ENCODE peak calls at places on chromosomes 11 and 22, in nine cellular contexts. W is uterus; O is CD4-positive, CD25-positive, alpha-beta regulatory T cell; E is transverse colon; S is sigmoid colon; U is right lobe of liver; B is iPS DF 6.9; Q is naive thymus-derived CD4-positive, alpha-beta T cell; H is PC-9. D is an unnamed sample. For H3K9me3, the result is how much of the 10 kb centered on the place peaks cover.

GRCh38 chr22:30947821-30948454 is 20.6 kb downstream of the MORC2 start:
- DNase-seq in U (no peak), O (peak), S (no peak), W (no peak), Q (peak), H (no peak), E (no peak), B (no peak), D (no peak)

GRCh38 chr22:43883012-43883661 is 8.7 kb downstream of the PNPLA5 start:
- DNase-seq in O (peak), W (no peak), Q (peak), E (peak), U (no peak), H (peak), B (peak), S (peak), D (no peak)

GRCh38 chr22:47195156-47195675 is 432.8 kb downstream of the TBC1D22A start:
- DNase-seq in W (no peak), B (no peak), Q (no peak), U (no peak), O (no peak), E (no peak), H (no peak), S (peak), D (peak)

GRCh38 chr11:120394119-120394518 is 57.9 kb downstream of the ARHGEF12 start:
- DNase-seq in S (no peak), Q (no peak), U (no peak), B (no peak), E (no peak), O (no peak), W (no peak), H (no peak), D (no peak)

GRCh38 chr22:42683599-42684283 is 34.5 kb upstream of the CYB5R3 start:
- DNase-seq in B (no peak), U (no peak), Q (no peak), H (no peak), W (peak), E (peak), S (peak), O (no peak), D (no peak)

GRCh38 chr11:13462311-13462927 is 603 bp downstream of the BTBD10 start:
- DNase-seq in O (no peak), W (no peak), U (peak), S (peak), E (peak), Q (peak), B (no peak), H (peak), D (no peak)

GRCh38 chr22:40560551-40560950 is 76.0 kb downstream of the MRTFA start:
- DNase-seq in H (no peak), U (no peak), O (no peak), B (no peak), S (no peak), Q (no peak), E (no peak), W (no peak), D (no peak)

GRCh38 chr11:93846411-93846810 is 4.0 kb downstream of the VSTM5 start:
- DNase-seq in Q (no peak), U (no peak), B (no peak), S (no peak), O (no peak), E (no peak), H (no peak), W (no peak), D (no peak)

GRCh38 chr11:61603667-61604066 is 22.8 kb upstream of the SYT7 start:
- DNase-seq in O (no peak), E (no peak), Q (no peak), U (no peak), H (no peak), S (no peak), W (no peak), B (no peak), D (no peak)

GRCh38 chr11:12888525-12889158 is 120.5 kb upstream of the RASSF10 start:
- DNase-seq in B (peak), U (peak), E (peak), O (peak), Q (peak), H (peak), S (peak), W (peak), D (peak)

GRCh38 chr11:8206251-8207079 is 37.6 kb upstream of the RIC3 start:
- DNase-seq in B (no peak), U (no peak), E (no peak), O (no peak), S (no peak), W (no peak), H (no peak), Q (no peak), D (no peak)

GRCh38 chr22:45692549-45692948 is 20.9 kb downstream of the ATXN10 start:
- DNase-seq in E (no peak), S (no peak), O (no peak), Q (no peak), H (peak), W (no peak), U (no peak), B (no peak), D (no peak)

GRCh38 chr11:97938789-97939188 is 1082.0 kb upstream of the CNTN5 start:
- DNase-seq in S (no peak), B (no peak), H (no peak), E (no peak), Q (no peak), U (no peak), W (no peak), O (no peak), D (no peak)

GRCh38 chr22:36286096-36286957 is 33.4 kb downstream of the APOL1 start:
- DNase-seq in E (peak), W (peak), B (peak), Q (peak), U (peak), O (peak), H (peak), S (peak), D (peak)

GRCh38 chr11:125935056-125935455 is 10.8 kb upstream of the VSIG10L2 start:
- DNase-seq in E (no peak), W (no peak), H (no peak), Q (no peak), O (no peak), S (no peak), B (no peak), U (no peak), D (no peak)

GRCh38 chr11:1233351-1234053 is 10.6 kb downstream of the MUC5B start:
- DNase-seq in H (no peak), U (peak), E (peak), Q (no peak), W (no peak), S (peak), O (no peak), B (no peak), D (no peak)

GRCh38 chr11:35373284-35373933 is 45.9 kb downstream of the SLC1A2 start:
- DNase-seq in S (no peak), U (no peak), H (no peak), E (peak), Q (no peak), W (no peak), O (no peak), B (no peak), D (no peak)

GRCh38 chr22:43331698-43332097 is 11.5 kb downstream of the SCUBE1 start:
- DNase-seq in S (no peak), U (no peak), O (no peak), B (no peak), W (no peak), E (no peak), Q (no peak), H (no peak), D (no peak)

GRCh38 chr22:20175597-20175900 is 24.7 kb upstream of the CCDC188 start:
- DNase-seq in H (no peak), Q (no peak), O (no peak), U (no peak), E (no peak), B (no peak), S (no peak), W (no peak), D (no peak)

GRCh38 chr11:27701262-27702105 is 1.2 kb upstream of the BDNF start:
- DNase-seq in O (no peak), H (no peak), S (no peak), Q (no peak), E (peak), W (no peak), U (no peak), B (no peak), D (peak)

GRCh38 chr22:42931421-42932196 is 74.5 kb upstream of the ARFGAP3 start:
- DNase-seq in W (no peak), O (no peak), Q (no peak), H (no peak), B (no peak), U (no peak), E (no peak), S (no peak), D (no peak)

GRCh38 chr11:100808904-100809491 is 121.9 kb downstream of the ARHGAP42 start:
- DNase-seq in B (no peak), E (no peak), S (no peak), Q (no peak), W (no peak), O (no peak), H (no peak), U (no peak), D (no peak)

GRCh38 chr11:114738954-114739353 is 60.6 kb downstream of the NXPE2 start:
- DNase-seq in H (no peak), U (no peak), W (no peak), S (no peak), O (peak), E (peak), Q (no peak), B (peak), D (no peak)

GRCh38 chr11:20474951-20475517 is 87.5 kb downstream of the PRMT3 start:
- DNase-seq in U (no peak), B (no peak), O (no peak), E (no peak), Q (no peak), W (no peak), S (no peak), H (no peak), D (no peak)

GRCh38 chr11:19367051-19367709 is 126.4 kb upstream of the E2F8 start:
- DNase-seq in H (no peak), E (no peak), B (no peak), O (no peak), S (no peak), Q (no peak), U (no peak), W (no peak), D (peak)

GRCh38 chr22:39547587-39547947 is 15.0 kb upstream of the RPS19BP1 start:
- DNase-seq in H (no peak), E (no peak), S (no peak), W (no peak), Q (no peak), U (no peak), O (no peak), B (no peak), D (no peak)

GRCh38 chr11:119290894-119291497 is 25.9 kb downstream of the MCAM start:
- DNase-seq in S (no peak), W (no peak), O (no peak), U (no peak), H (no peak), E (no peak), B (no peak), Q (no peak), D (no peak)

GRCh38 chr11:38718049-38718448 is 2120.0 kb upstream of the RAG2 start:
- DNase-seq in E (no peak), S (no peak), Q (no peak), H (peak), U (no peak), W (no peak), O (no peak), B (no peak), D (no peak)

GRCh38 chr22:43346521-43346929 is 3.4 kb upstream of the SCUBE1 start:
- DNase-seq in B (no peak), W (peak), S (peak), O (peak), Q (peak), U (peak), H (no peak), E (peak), D (peak)

GRCh38 chr11:112961146-112961668 is at the start of gene NCAM1:
- DNase-seq in E (peak), W (peak), S (peak), Q (peak), O (no peak), H (peak), B (peak), U (peak), D (no peak)

GRCh38 chr22:50306753-50307749 is at the start of gene PLXNB2:
- DNase-seq in B (no peak), Q (peak), W (peak), E (peak), O (no peak), H (peak), S (peak), U (peak), D (peak)

GRCh38 chr11:118157186-118157895 is 4.7 kb upstream of the SCN4B start:
- DNase-seq in W (no peak), E (no peak), Q (no peak), H (no peak), B (no peak), O (no peak), S (no peak), U (no peak), D (no peak)

GRCh38 chr11:3089236-3090061 is 32.2 kb upstream of the CARS1 start:
- DNase-seq in O (no peak), E (no peak), H (no peak), B (no peak), W (no peak), Q (no peak), U (no peak), S (no peak), D (no peak)

GRCh38 chr11:70584786-70585545 is 186.6 kb downstream of the CTTN start:
- DNase-seq in B (no peak), S (peak), U (no peak), W (no peak), H (no peak), O (no peak), E (no peak), Q (no peak), D (no peak)

GRCh38 chr11:70582886-70583641 is 184.7 kb downstream of the CTTN start:
- DNase-seq in Q (no peak), H (no peak), U (no peak), W (no peak), B (no peak), S (peak), E (no peak), O (no peak), D (no peak)

GRCh38 chr11:70583781-70584218 is 185.5 kb downstream of the CTTN start:
- DNase-seq in B (no peak), U (no peak), H (no peak), S (peak), E (no peak), W (no peak), Q (no peak), O (no peak), D (no peak)

GRCh38 chr11:70587095-70587389 is 188.7 kb downstream of the CTTN start:
- DNase-seq in H (peak), E (no peak), W (no peak), O (no peak), S (no peak), Q (no peak), B (no peak), U (no peak), D (no peak)

DNA sequence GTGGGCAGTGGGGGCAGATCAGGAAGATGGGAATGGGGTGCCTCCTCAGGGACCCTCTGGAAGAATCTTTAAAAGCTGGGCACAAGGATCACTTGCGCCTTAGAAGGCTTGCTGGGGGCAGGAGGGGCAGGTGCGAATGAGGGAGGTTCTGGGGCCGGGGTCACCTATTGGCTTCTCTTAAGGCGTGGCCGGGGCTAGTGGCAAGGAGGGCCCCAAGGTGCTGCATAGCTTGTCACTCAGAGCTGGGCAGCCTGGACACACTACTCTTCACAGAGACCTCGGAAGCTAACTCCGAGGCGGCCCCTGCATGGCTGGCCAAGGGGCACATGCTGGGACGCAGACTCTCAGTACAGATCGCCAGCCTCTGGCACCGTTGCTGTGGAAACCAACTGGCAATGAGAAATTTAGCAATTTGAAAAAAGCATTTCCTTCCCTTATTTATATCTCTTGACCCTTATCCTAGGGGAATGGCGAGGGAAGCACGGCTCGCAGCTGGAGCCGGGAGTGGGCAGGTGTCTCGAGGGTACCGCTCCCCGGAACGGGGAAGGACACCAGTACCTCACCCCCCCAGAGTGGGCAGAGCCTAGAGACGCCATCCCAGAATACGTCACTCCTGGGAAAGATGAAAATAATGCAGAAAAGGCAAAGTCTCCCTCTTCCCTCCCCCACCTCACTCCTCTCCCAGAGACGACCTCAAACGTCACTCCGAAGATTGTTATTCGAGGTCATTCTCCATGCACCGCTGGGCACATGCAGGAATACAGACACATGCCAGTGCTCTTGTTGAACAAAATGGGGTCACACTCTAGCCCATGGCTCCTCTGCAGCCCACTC is 188.1 kb downstream of the CTTN start:
- DNase-seq in U (no peak), B (no peak), Q (no peak), H (no peak), W (no peak), O (no peak), S (peak), E (no peak), D (no peak)
- H3K9me3 ChIP-seq in U (under half), B (under half), Q (under half), H (under half), W (under half), O (under half), S (under half), E (under half), D (under half)

GRCh38 chr11:32266611-32267010 is 168.7 kb downstream of the WT1 start:
- DNase-seq in Q (no peak), O (no peak), U (no peak), W (no peak), B (no peak), E (no peak), H (no peak), S (no peak), D (no peak)
- H3K27ac ChIP-seq in Q (no peak), O (no peak), U (no peak), W (no peak), B (no peak), E (no peak), H (no peak), S (no peak), D (no peak)

GRCh38 chr22:49112176-49112575 is 715.5 kb downstream of the BRD1 start:
- DNase-seq in E (no peak), H (no peak), B (no peak), Q (no peak), S (peak), O (no peak), U (no peak), W (no peak), D (no peak)
- H3K9me3 ChIP-seq in E (under half), H (under half), B (under half), Q (under half), S (under half), O (under half), U (under half), W (under half), D (under half)

GRCh38 chr11:130433357-130433756 is 4.9 kb upstream of the ADAMTS8 start:
- DNase-seq in O (no peak), E (no peak), Q (no peak), W (no peak), S (no peak), H (no peak), U (no peak), B (no peak), D (no peak)

GRCh38 chr11:130436171-130436570 is 7.8 kb upstream of the ADAMTS8 start:
- DNase-seq in W (no peak), S (no peak), O (no peak), E (no peak), Q (no peak), H (no peak), U (no peak), B (no peak), D (no peak)

GRCh38 chr11:130431806-130432205 is 3.4 kb upstream of the ADAMTS8 start:
- DNase-seq in Q (no peak), B (no peak), W (no peak), S (no peak), H (no peak), O (no peak), U (no peak), E (no peak), D (no peak)

GRCh38 chr11:130435671-130436070 is 7.3 kb upstream of the ADAMTS8 start:
- DNase-seq in E (no peak), Q (no peak), W (no peak), U (no peak), H (no peak), O (no peak), S (no peak), B (no peak), D (no peak)

GRCh38 chr11:130434521-130435223 is 6.3 kb upstream of the ADAMTS8 start:
- DNase-seq in Q (peak), S (peak), H (peak), B (peak), U (peak), W (peak), O (peak), E (peak), D (no peak)
- H3K27ac ChIP-seq in Q (peak), S (peak), H (peak), B (no peak), U (peak), W (peak), O (no peak), E (peak), D (peak)

GRCh38 chr11:25615076-25615475 is 716.9 kb upstream of the ANO3 start:
- DNase-seq in O (no peak), H (no peak), B (no peak), S (no peak), W (no peak), Q (no peak), U (no peak), E (no peak), D (no peak)

GRCh38 chr11:25613899-25614298 is 718.0 kb upstream of the ANO3 start:
- DNase-seq in B (no peak), W (no peak), E (no peak), H (no peak), O (no peak), U (no peak), Q (no peak), S (no peak), D (no peak)

GRCh38 chr11:25615841-25616240 is 716.1 kb upstream of the ANO3 start:
- DNase-seq in O (no peak), S (no peak), E (no peak), W (no peak), H (no peak), U (no peak), Q (no peak), B (no peak), D (no peak)

GRCh38 chr11:25612806-25613205 is 719.1 kb upstream of the ANO3 start:
- DNase-seq in B (no peak), U (no peak), O (no peak), Q (no peak), W (no peak), S (no peak), H (no peak), E (no peak), D (no peak)
- H3K9me3 ChIP-seq in B (under half), U (under half), O (under half), Q (under half), W (under half), S (under half), H (under half), E (under half), D (under half)

DNA sequence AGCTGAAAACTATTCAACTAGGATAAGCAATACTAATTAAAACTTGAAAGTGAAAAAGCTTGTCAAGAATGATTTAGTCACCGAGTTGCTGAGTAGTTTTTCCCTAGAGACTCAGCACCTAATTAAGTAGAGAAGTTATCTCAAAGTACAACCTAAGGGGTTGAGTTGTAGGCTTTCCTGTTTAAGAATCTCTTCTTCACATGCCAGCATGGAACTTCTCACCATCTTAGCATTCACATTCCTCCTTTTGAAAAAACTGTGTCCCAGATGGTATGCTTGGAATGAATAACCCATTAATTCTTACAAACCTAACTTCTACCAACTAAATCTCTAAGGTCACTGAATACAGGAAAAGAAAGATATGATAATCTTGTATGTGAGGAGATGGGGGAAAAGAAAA is 303.3 kb upstream of the ZC3H12C start:
- DNase-seq in H (no peak), O (no peak), U (no peak), Q (no peak), B (no peak), W (no peak), S (no peak), E (no peak), D (no peak)
- H3K27ac ChIP-seq in H (no peak), O (no peak), U (no peak), Q (no peak), B (no peak), W (no peak), S (no peak), E (no peak), D (no peak)